ENCODE peak calls at places on chromosome 22, in eight cellular contexts. X is heart left ventricle, O is colonic mucosa, Z is lower lobe of right lung, W is neural progenitor cell, B is dorsolateral prefrontal cortex, K is brain microvascular endothelial cell, L is fibroblast of the aortic adventitia. E is an unnamed sample.

GRCh38 chr22:30649430-30650007 is 13.9 kb downstream of the SLC35E4 start:
- DNase-seq in X (peak), O (peak), Z (no peak), W (no peak), B (no peak), K (peak), L (peak), E (peak)

GRCh38 chr22:19672054-19672776 is 42.1 kb upstream of the SEPTIN5 start:
- DNase-seq in X (no peak), O (no peak), Z (no peak), W (no peak), B (no peak), K (no peak), L (no peak), E (no peak)

GRCh38 chr22:28736296-28737155 is 5.1 kb downstream of the CHEK2 start:
- DNase-seq in X (no peak), O (no peak), Z (no peak), W (peak), B (no peak), K (no peak), L (no peak), E (no peak)

GRCh38 chr22:50182176-50183081 is 3.3 kb upstream of the TRABD start:
- DNase-seq in X (no peak), O (peak), Z (peak), W (no peak), B (no peak), K (no peak), L (no peak), E (no peak)

GRCh38 chr22:26642465-26643367 is 14.7 kb upstream of the MIAT start:
- DNase-seq in X (peak), O (no peak), Z (peak), W (peak), B (no peak), K (no peak), L (no peak), E (peak)

GRCh38 chr22:45462034-45462655 is 40.5 kb upstream of the FBLN1 start:
- DNase-seq in X (no peak), O (no peak), Z (no peak), W (no peak), B (no peak), K (no peak), L (no peak), E (no peak)

GRCh38 chr22:30302810-30303138 is 13.5 kb upstream of the CASTOR1 start:
- DNase-seq in X (no peak), O (no peak), Z (no peak), W (no peak), B (no peak), K (no peak), L (no peak), E (no peak)

GRCh38 chr22:37365950-37366349 is 61.3 kb downstream of the ELFN2 start:
- DNase-seq in X (no peak), O (no peak), Z (no peak), W (no peak), B (no peak), K (no peak), L (no peak), E (no peak)

GRCh38 chr22:41801147-41801819 is 804 bp downstream of the CCDC134 start:
- DNase-seq in X (no peak), O (no peak), Z (no peak), W (no peak), B (no peak), K (no peak), L (no peak), E (no peak)

GRCh38 chr22:35191412-35191811 is 65.9 kb upstream of the HMGXB4 start:
- DNase-seq in X (no peak), O (no peak), Z (no peak), W (no peak), B (no peak), K (no peak), L (no peak), E (no peak)

GRCh38 chr22:32950366-32950765 is 107.8 kb downstream of the SYN3 start:
- DNase-seq in X (no peak), O (no peak), Z (no peak), W (no peak), B (no peak), K (no peak), L (no peak), E (no peak)

GRCh38 chr22:45240810-45241631 is at the start of gene KIAA0930:
- DNase-seq in X (peak), O (peak), Z (peak), W (peak), B (peak), K (peak), L (peak), E (peak)

GRCh38 chr22:35797411-35797810 is 79.7 kb downstream of the APOL5 start:
- DNase-seq in X (no peak), O (no peak), Z (no peak), W (no peak), B (no peak), K (no peak), L (no peak), E (no peak)

GRCh38 chr22:17665248-17665647 is 26.7 kb downstream of the BCL2L13 start:
- DNase-seq in X (no peak), O (no peak), Z (no peak), W (no peak), B (no peak), K (no peak), L (no peak), E (no peak)

GRCh38 chr22:39942433-39943213 is 17.6 kb upstream of the TMA7B start:
- DNase-seq in X (no peak), O (no peak), Z (no peak), W (no peak), B (no peak), K (no peak), L (no peak), E (no peak)

DNA sequence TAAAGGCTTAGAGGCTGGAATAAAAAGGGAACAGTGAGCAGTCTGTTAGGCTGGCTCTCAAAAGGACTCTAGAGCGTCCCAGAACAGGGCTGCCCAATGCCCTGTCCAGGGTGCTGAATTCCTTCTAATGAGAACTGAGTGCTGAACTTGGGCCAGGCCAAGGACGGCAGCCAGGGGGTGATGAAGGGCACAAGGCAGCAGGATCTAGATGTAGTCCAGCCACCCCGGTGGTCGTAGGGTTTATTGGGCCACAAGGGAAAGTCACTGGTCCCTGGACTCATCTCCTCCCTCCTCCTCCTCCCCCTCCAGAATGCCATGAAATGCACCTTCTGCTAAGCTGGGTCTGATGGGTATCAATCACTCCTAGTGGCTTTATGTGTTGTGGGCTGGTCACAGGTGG is 19.2 kb downstream of the NPTXR start:
- DNase-seq in X (peak), O (peak), Z (peak), W (peak), B (peak), K (peak), L (peak), E (peak)
- TF ChIP-seq CTCF in X (peak), O (no peak), Z (peak), W (peak), B (peak), K (peak), L (peak), E (peak)

GRCh38 chr22:48445113-48445827 is 1382.4 kb downstream of the BRD1 start:
- DNase-seq in X (no peak), O (no peak), Z (peak), W (no peak), B (no peak), K (no peak), L (no peak), E (no peak)
- H3K4me3 ChIP-seq in X (no peak), O (no peak), Z (no peak), W (no peak), B (no peak), K (no peak), L (no peak), E (no peak)

DNA sequence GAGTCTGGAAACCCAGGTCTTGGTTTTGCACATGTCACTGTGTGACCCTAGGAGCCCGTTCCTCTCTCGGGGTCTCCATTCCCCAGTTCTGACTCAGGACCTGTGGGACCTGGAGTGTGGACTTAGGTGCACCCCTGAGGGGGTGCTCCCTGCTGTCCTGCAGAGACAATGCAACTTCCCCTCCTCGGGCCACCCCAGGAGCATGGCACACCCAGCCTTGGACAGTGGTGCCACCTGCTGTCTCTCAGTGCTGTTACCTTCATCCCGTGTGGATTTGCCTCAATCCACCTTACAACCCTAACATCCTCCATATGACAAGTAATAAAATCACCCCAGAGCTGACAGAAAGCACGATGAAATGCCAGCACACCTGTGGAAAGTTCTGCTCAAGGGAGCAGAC is 27.5 kb upstream of the CRYBB3 start:
- DNase-seq in X (no peak), O (peak), Z (no peak), W (no peak), B (no peak), K (no peak), L (no peak), E (peak)
- TF ChIP-seq CTCF in X (peak), O (peak), Z (peak), W (peak), B (peak), K (peak), L (peak), E (peak)

GRCh38 chr22:44076825-44077224 is 52.7 kb downstream of the PARVB start:
- DNase-seq in X (no peak), O (no peak), Z (no peak), W (no peak), B (no peak), K (no peak), L (no peak), E (no peak)

GRCh38 chr22:44085743-44086741 is 61.9 kb downstream of the PARVB start:
- DNase-seq in X (peak), O (peak), Z (peak), W (peak), B (no peak), K (peak), L (peak), E (peak)

GRCh38 chr22:44084044-44084772 is 60.1 kb downstream of the PARVB start:
- DNase-seq in X (no peak), O (no peak), Z (no peak), W (no peak), B (no peak), K (no peak), L (no peak), E (no peak)

GRCh38 chr22:44086759-44087158 is 62.7 kb downstream of the PARVB start:
- DNase-seq in X (no peak), O (no peak), Z (no peak), W (no peak), B (no peak), K (no peak), L (no peak), E (no peak)

GRCh38 chr22:44080936-44081853 is 57.1 kb downstream of the PARVB start:
- DNase-seq in X (peak), O (peak), Z (peak), W (peak), B (peak), K (peak), L (peak), E (peak)
- H3K4me3 ChIP-seq in X (no peak), O (no peak), Z (no peak), W (no peak), B (no peak), K (no peak), L (no peak), E (no peak)

DNA sequence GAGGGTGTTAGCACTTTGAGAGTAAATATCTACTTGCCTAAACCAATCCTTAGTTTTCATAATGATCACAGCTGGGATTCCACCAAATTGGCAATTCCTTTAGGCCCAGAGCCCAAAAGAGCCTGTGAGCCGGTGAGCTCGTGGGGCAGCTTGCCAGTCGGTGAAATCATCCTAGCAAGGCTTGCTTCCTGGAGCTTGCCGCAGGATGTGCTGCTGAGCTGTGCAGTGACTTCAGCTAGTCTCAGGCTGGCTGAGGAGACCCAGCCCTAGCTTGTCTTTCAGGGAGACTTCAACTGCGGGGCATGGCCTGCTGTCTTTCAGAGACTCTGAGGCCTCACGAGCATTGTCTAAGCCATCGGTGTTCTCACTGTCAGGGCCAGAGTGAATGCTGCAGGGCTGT is 73.6 kb upstream of the SUSD2 start:
- DNase-seq in X (peak), O (peak), Z (peak), W (no peak), B (peak), K (peak), L (peak), E (peak)
- TF ChIP-seq CTCF in X (peak), O (no peak), Z (no peak), W (no peak), B (no peak), K (peak), L (peak), E (peak)

GRCh38 chr22:48098243-48098935 is 1335.9 kb downstream of the TBC1D22A start:
- DNase-seq in X (no peak), O (no peak), Z (no peak), W (no peak), B (no peak), K (no peak), L (no peak), E (no peak)

GRCh38 chr22:48096411-48096810 is 1334.0 kb downstream of the TBC1D22A start:
- DNase-seq in X (no peak), O (no peak), Z (no peak), W (no peak), B (no peak), K (no peak), L (no peak), E (no peak)

GRCh38 chr22:48098936-48099245 is 1336.4 kb downstream of the TBC1D22A start:
- DNase-seq in X (no peak), O (no peak), Z (no peak), W (no peak), B (no peak), K (no peak), L (no peak), E (no peak)

GRCh38 chr22:48096846-48097665 is 1334.6 kb downstream of the TBC1D22A start:
- DNase-seq in X (no peak), O (no peak), Z (no peak), W (peak), B (no peak), K (no peak), L (no peak), E (no peak)

DNA sequence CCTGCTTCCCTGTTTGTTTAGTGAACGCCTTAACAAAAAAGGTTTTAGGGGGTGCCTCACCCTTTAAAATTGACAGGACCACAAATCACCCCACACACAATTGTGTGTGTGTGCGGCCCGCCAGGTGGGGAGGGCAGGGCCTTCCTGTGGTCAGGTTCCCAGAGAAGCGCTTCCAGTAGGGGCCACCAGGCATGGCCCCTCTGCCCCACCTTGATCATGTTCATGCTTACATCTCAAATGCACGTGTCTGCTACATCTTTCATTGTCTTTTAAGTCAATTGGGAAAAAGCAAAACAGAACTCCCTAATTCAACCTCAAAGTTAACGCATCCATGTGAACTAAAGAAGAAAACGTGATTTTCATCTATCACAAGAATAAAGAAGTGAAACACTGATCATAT is 1335.3 kb downstream of the TBC1D22A start:
- DNase-seq in X (no peak), O (no peak), Z (no peak), W (no peak), B (no peak), K (no peak), L (no peak), E (no peak)
- H3K4me3 ChIP-seq in X (no peak), O (no peak), Z (no peak), W (no peak), B (no peak), K (no peak), L (no peak), E (no peak)

DNA sequence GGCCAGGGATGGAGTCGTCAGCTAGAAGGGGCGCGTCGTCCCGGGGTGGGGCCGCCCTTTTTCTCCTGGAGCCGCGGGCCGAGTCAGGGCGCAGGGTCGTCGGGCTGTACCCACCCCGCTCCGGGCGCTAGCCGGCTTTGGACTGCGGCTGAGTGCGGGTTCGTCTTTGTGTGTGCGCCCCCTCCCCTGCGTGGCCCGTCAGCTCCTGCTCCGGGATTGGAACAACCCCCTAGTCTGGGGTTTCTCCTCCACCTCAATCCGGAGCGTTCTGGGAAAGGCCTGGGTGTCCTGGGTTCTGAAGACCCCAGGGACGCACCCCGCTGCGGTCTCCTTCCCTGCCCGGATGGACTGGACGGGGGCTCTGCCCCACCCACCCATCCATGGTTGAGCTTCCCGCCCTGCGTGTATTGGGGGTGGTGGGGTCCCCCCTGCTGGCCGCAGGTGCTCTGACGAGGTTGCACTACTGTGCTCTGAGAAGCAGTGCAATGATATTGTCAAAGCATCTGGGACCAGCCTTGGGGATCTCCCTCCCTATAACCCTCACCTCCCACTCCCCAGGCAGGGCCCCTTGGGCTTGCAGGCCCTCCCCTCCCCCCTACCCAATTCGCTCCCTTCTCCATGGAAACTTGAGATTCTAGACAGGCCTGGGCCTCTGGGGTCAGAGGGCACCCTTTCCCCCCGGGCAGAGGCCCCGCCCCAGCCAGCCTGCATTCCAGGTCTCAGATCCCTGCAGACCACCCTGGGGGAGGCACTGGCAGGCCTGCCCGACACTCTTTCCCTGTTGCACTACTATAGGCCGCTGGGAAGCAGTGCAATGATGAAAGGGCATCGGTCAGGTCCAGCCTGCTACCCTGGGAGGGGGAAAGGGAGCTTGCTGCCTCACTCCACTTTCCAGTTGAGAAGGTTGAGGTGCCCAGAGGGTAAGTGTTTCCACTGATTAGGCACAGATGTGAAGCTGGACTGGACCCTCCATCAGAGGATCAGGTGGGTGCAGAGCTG is 10.7 kb downstream of the SDF2L1 start:
- DNase-seq in X (no peak), O (no peak), Z (no peak), W (peak), B (no peak), K (no peak), L (no peak), E (no peak)
- TF ChIP-seq CTCF in X (no peak), O (no peak), Z (no peak), W (no peak), B (no peak), K (peak), L (no peak), E (no peak)

GRCh38 chr22:46746620-46747019 is 8.6 kb upstream of the CERK start:
- DNase-seq in X (no peak), O (no peak), Z (no peak), W (no peak), B (no peak), K (no peak), L (no peak), E (no peak)
- H3K4me3 ChIP-seq in X (no peak), O (no peak), Z (no peak), W (no peak), B (no peak), K (no peak), L (no peak), E (no peak)